ENCODE peak calls at places on chromosome 16, in six cellular contexts. X is stimulated activated CD4-positive, alpha-beta T cell treated with anti-CD3 and anti-CD28 coated beads, Interleukin-15, amount 100 ng/mL, for 1 hour; D is AG04450; M is EH; U is NB4; R is GM06990. I is an unnamed sample.

GRCh38 chr16:10961231-10961630 is 16.9 kb downstream of the CLEC16A start:
- DNase-seq in X (no peak), D (peak), M (peak), U (no peak), R (no peak), I (no peak)

GRCh38 chr16:83574388-83574787 is 233.4 kb upstream of the HSBP1 start:
- DNase-seq in X (no peak), D (peak), M (peak), U (no peak), R (no peak), I (peak)

GRCh38 chr16:58462997-58463891 is 36.7 kb upstream of the NDRG4 start:
- DNase-seq in X (no peak), D (no peak), M (no peak), U (peak), R (no peak), I (no peak)

GRCh38 chr16:89442990-89443726 is 47.2 kb downstream of the ANKRD11 start:
- DNase-seq in X (no peak), D (no peak), M (peak), U (no peak), R (no peak), I (peak)

GRCh38 chr16:67155305-67156145 is 4.2 kb downstream of the TRADD start:
- DNase-seq in X (peak), D (peak), M (peak), U (peak), R (peak), I (peak)

GRCh38 chr16:87978127-87978526 is 26.9 kb downstream of the BANP start:
- DNase-seq in X (no peak), D (no peak), M (no peak), U (no peak), R (no peak), I (no peak)

GRCh38 chr16:24141466-24141865 is 114.7 kb upstream of the CACNG3 start:
- DNase-seq in X (no peak), D (no peak), M (no peak), U (no peak), R (no peak), I (no peak)

GRCh38 chr16:10923650-10924214 is 18.5 kb downstream of the DEXI start:
- DNase-seq in X (no peak), D (no peak), M (no peak), U (no peak), R (no peak), I (no peak)

GRCh38 chr16:50520451-50521245 is 27.5 kb upstream of the NKD1 start:
- DNase-seq in X (no peak), D (no peak), M (no peak), U (no peak), R (no peak), I (no peak)

GRCh38 chr16:12295395-12295794 is 318.9 kb downstream of the SNX29 start:
- DNase-seq in X (no peak), D (no peak), M (no peak), U (no peak), R (no peak), I (no peak)

GRCh38 chr16:63363738-63364137 is 1327.5 kb upstream of the CDH8 start:
- DNase-seq in X (no peak), D (no peak), M (no peak), U (no peak), R (no peak), I (no peak)

GRCh38 chr16:19291459-19291858 is 5.9 kb downstream of the CLEC19A start:
- DNase-seq in X (no peak), D (no peak), M (peak), U (no peak), R (no peak), I (no peak)

GRCh38 chr16:84789431-84789830 is 30.4 kb upstream of the CRISPLD2 start:
- DNase-seq in X (no peak), D (no peak), M (no peak), U (no peak), R (no peak), I (no peak)

GRCh38 chr16:78249056-78249455 is 149.6 kb downstream of the WWOX start:
- DNase-seq in X (no peak), D (no peak), M (no peak), U (no peak), R (no peak), I (no peak)

GRCh38 chr16:12538667-12539081 is 265.0 kb downstream of the CPPED1 start:
- DNase-seq in X (no peak), D (no peak), M (peak), U (no peak), R (no peak), I (no peak)

GRCh38 chr16:86964846-86965245 is 352.3 kb downstream of the C16orf95 start:
- DNase-seq in X (no peak), D (no peak), M (no peak), U (no peak), R (no peak), I (no peak)

I was measured in astrocyte of the cerebellum.